ENCODE peak calls at places on chromosomes 13 and 19, in nine cellular contexts. Q, I, S, R, V, B, A, T and C are unnamed samples. For H3K4me1, the result is how much of the 10 kb centered on the place peaks cover.

GRCh38 chr19:7561229-7561806 is 25.8 kb downstream of the PNPLA6 start:
- DNase-seq in Q (no peak), I (no peak), S (no peak), R (no peak), V (no peak), B (no peak), A (no peak), T (no peak), C (no peak)

GRCh38 chr19:4425531-4425930 is 23.1 kb downstream of the CHAF1A start:
- DNase-seq in Q (no peak), I (no peak), S (peak), R (no peak), V (no peak), B (no peak), A (no peak), T (no peak), C (no peak)

GRCh38 chr19:5645409-5645808 is 22.5 kb downstream of the SAFB start:
- DNase-seq in Q (peak), I (peak), S (no peak), R (no peak), V (no peak), B (no peak), A (no peak), T (no peak), C (no peak)

GRCh38 chr19:18443831-18444230 is 5.9 kb upstream of the ISYNA1 start:
- DNase-seq in Q (no peak), I (no peak), S (no peak), R (no peak), V (no peak), B (no peak), A (no peak), T (no peak), C (no peak)

GRCh38 chr19:17302391-17303166 is 646 bp downstream of the ABHD8 start:
- DNase-seq in Q (peak), I (no peak), S (no peak), R (no peak), V (peak), B (peak), A (no peak), T (no peak), C (peak)

GRCh38 chr19:20413705-20414104 is 151.9 kb downstream of the ZNF737 start:
- DNase-seq in Q (no peak), I (no peak), S (no peak), R (no peak), V (no peak), B (no peak), A (no peak), T (no peak), C (no peak)

GRCh38 chr19:28436320-28436719 is 776.6 kb downstream of the UQCRFS1 start:
- DNase-seq in Q (no peak), I (no peak), S (no peak), R (peak), V (no peak), B (no peak), A (no peak), T (no peak), C (no peak)

GRCh38 chr19:48896191-48896720 is 2.3 kb downstream of the TULP2 start:
- DNase-seq in Q (peak), I (peak), S (peak), R (peak), V (peak), B (peak), A (no peak), T (peak), C (peak)

GRCh38 chr13:86585826-86586225 is 786.6 kb upstream of the SLITRK6 start:
- DNase-seq in Q (no peak), I (peak), S (no peak), R (peak), V (no peak), B (no peak), A (no peak), T (no peak), C (no peak)

GRCh38 chr13:23985846-23986245 is 88.5 kb upstream of the C1QTNF9B start:
- DNase-seq in Q (no peak), I (no peak), S (no peak), R (no peak), V (no peak), B (no peak), A (no peak), T (peak), C (no peak)

GRCh38 chr13:40490086-40490723 is 176.2 kb downstream of the FOXO1 start:
- DNase-seq in Q (no peak), I (no peak), S (no peak), R (peak), V (no peak), B (no peak), A (no peak), T (no peak), C (no peak)

GRCh38 chr19:1087813-1088418 is 7.3 kb downstream of the POLR2E start:
- DNase-seq in Q (peak), I (no peak), S (no peak), R (peak), V (no peak), B (no peak), A (no peak), T (peak), C (no peak)

GRCh38 chr19:33278023-33278402 is 24.3 kb downstream of the CEBPA start:
- DNase-seq in Q (peak), I (no peak), S (no peak), R (no peak), V (no peak), B (no peak), A (no peak), T (no peak), C (no peak)

GRCh38 chr13:44750618-44751017 is 174.5 kb upstream of the TSC22D1 start:
- DNase-seq in Q (no peak), I (no peak), S (no peak), R (no peak), V (no peak), B (no peak), A (no peak), T (no peak), C (no peak)

GRCh38 chr13:40271931-40272775 is 394.3 kb downstream of the FOXO1 start:
- DNase-seq in Q (no peak), I (peak), S (no peak), R (peak), V (no peak), B (no peak), A (peak), T (no peak), C (peak)

GRCh38 chr13:101493541-101493940 is 41.1 kb downstream of the ITGBL1 start:
- DNase-seq in Q (no peak), I (no peak), S (no peak), R (no peak), V (no peak), B (no peak), A (no peak), T (no peak), C (no peak)

GRCh38 chr13:47399599-47399998 is 502.7 kb upstream of the HTR2A start:
- DNase-seq in Q (no peak), I (no peak), S (no peak), R (no peak), V (peak), B (no peak), A (no peak), T (no peak), C (no peak)

GRCh38 chr13:28097503-28097902 is 2.9 kb downstream of the FLT3 start:
- DNase-seq in Q (no peak), I (no peak), S (no peak), R (no peak), V (no peak), B (no peak), A (no peak), T (no peak), C (no peak)

GRCh38 chr19:42272535-42272897 is 3.5 kb downstream of the CIC start:
- DNase-seq in Q (peak), I (no peak), S (no peak), R (no peak), V (no peak), B (no peak), A (no peak), T (no peak), C (no peak)
- H3K4me1 ChIP-seq in Q (under half), I (under half), S (under half), R (under half), V (under half), B (under half), A (under half), T (half or more), C (half or more)

DNA sequence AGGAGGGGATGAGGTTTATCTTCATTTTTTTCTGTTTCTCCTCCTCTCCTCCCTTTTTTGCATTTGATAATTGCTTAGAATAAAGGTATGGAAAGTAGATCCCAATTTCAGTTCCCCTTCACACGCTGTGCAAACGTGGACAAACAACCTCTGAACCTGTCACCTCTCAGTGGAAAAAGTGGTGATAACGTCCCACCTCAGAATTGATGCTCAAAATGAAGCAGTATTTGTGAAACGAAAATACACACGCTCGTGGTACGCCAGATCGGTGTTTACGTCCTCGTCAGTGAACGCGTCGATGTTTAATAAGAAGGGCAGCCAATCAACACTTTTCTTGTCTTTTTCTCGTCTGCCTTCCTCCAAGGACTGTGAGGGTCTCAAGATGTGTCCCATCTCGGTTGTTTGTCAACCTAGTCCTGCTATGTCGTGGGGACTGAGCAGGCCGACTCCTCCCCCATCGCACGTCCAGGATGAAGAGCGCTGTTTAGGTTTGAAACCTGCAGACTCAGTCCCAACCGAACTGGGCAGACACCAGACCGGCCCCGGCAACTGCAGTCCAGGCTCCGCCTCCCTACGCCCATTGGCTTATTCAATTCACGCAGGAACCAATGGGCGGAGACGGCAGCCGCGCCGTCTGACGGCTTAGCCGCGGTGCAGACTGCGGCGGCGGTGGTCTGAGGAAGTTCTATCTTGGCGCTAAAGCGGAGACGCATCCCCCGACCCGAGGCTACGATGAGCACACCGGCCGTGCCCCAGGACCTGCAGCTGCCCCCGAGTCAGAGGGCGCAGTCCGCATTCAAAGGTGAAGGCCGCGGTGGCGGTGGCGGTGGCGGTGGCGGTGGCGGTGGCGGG is at the start of gene CKAP2:
- DNase-seq in Q (peak), I (peak), S (peak), R (peak), V (peak), B (peak), A (peak), T (peak), C (peak)
- TF ChIP-seq POLR2AphosphoS5 in Q (peak), I (peak), S (peak), R (peak), V (peak), B (peak), A (peak), T (peak), C (peak)

GRCh38 chr13:29924951-29925350 is 74.5 kb upstream of the UBL3 start:
- DNase-seq in Q (no peak), I (no peak), S (no peak), R (no peak), V (no peak), B (no peak), A (no peak), T (no peak), C (no peak)

GRCh38 chr13:29923554-29924481 is 73.4 kb upstream of the UBL3 start:
- DNase-seq in Q (peak), I (peak), S (peak), R (peak), V (peak), B (peak), A (peak), T (no peak), C (peak)

GRCh38 chr13:29925457-29925856 is 75.0 kb upstream of the UBL3 start:
- DNase-seq in Q (no peak), I (peak), S (no peak), R (peak), V (no peak), B (no peak), A (peak), T (peak), C (peak)

GRCh38 chr13:29924482-29924884 is 74.1 kb upstream of the UBL3 start:
- DNase-seq in Q (no peak), I (no peak), S (no peak), R (no peak), V (no peak), B (no peak), A (no peak), T (no peak), C (no peak)

GRCh38 chr13:29926077-29926476 is 75.7 kb upstream of the UBL3 start:
- DNase-seq in Q (no peak), I (no peak), S (no peak), R (no peak), V (no peak), B (no peak), A (no peak), T (no peak), C (no peak)
- H3K4me1 ChIP-seq in Q (under half), I (under half), S (under half), R (under half), V (under half), B (under half), A (under half), T (under half), C (half or more)

DNA sequence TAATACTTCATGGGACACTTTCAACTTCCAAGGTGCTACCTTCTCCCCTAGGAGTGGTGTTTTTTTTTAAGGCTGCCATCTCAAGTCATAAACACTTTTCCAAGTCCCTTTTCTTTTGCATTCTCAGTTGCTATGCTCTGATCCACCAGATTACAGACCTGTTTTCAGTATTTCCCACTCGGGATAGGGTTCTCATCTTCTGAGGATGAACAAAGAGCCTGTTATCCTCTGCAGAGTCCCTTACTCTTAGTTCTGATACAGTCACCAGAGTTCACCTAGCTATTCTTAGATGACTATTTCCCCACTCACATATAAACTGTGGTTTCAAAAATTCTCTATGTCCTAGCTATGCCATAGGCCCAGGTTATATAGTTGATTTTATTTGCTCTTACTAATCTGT is 15.9 kb downstream of the ZDHHC20 start:
- DNase-seq in Q (no peak), I (no peak), S (no peak), R (no peak), V (no peak), B (no peak), A (no peak), T (no peak), C (no peak)
- TF ChIP-seq POLR2AphosphoS5 in Q (no peak), I (no peak), S (no peak), R (no peak), V (no peak), B (no peak), A (no peak), T (no peak), C (no peak)

DNA sequence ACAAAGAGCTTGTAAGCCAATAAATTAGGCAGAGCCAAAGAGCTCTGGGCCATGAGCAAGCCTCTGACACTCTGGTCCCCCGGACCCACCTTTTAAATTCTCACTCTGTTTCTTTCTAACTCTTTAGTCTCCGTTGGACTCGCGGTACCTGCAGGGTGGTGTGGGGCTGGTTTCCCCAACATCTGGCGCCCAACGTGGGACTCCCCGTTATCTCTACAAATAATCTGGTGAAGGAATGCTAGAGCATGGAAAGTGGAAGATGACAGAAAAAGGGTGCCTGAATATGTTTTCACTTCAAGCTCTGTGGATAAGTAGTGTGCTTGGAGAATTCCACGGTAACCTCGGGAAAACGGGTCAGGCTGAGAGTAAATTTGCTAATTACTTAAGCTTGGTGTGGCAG is 36.5 kb upstream of the CYP2B6 start:
- DNase-seq in Q (no peak), I (no peak), S (no peak), R (no peak), V (peak), B (no peak), A (no peak), T (no peak), C (no peak)
- H3K4me1 ChIP-seq in Q (under half), I (under half), S (under half), R (under half), V (under half), B (under half), A (under half), T (under half), C (under half)

GRCh38 chr13:29446016-29446415 is 149.5 kb downstream of the SLC7A1 start:
- DNase-seq in Q (no peak), I (no peak), S (no peak), R (no peak), V (no peak), B (no peak), A (no peak), T (no peak), C (no peak)
- TF ChIP-seq POLR2AphosphoS5 in Q (no peak), I (no peak), S (no peak), R (no peak), V (no peak), B (no peak), A (no peak), T (no peak), C (no peak)